ENCODE peak calls at places on chromosomes 2 and 18, in five cellular contexts. I is GOT3; D is naive B cell; U is mesendoderm; M is activated CD8-positive, alpha-beta memory T cell treated with anti-CD3 and anti-CD28 coated beads for 48 hours. S is an unnamed sample.

GRCh38 chr2:165889158-165889557 is 64.4 kb downstream of the TTC21B start:
- DNase-seq in I (no peak), D (no peak), U (no peak), M (no peak), S (no peak)

GRCh38 chr18:1542230-1542774 is 637.6 kb downstream of the ADCYAP1 start:
- DNase-seq in I (no peak), D (no peak), U (no peak), M (no peak), S (no peak)

GRCh38 chr18:13313006-13313661 is 94.6 kb downstream of the LDLRAD4 start:
- DNase-seq in I (no peak), D (no peak), U (no peak), M (no peak), S (no peak)

GRCh38 chr2:144233226-144234114 is 286.4 kb downstream of the ZEB2 start:
- DNase-seq in I (no peak), D (no peak), U (no peak), M (no peak), S (no peak)

GRCh38 chr2:223925106-223925505 is 20.0 kb downstream of the WDFY1 start:
- DNase-seq in I (no peak), D (no peak), U (no peak), M (no peak), S (no peak)

GRCh38 chr2:196592912-196593881 is 46.3 kb upstream of the CCDC150 start:
- DNase-seq in I (no peak), D (no peak), U (peak; percentile 79), M (no peak), S (no peak)

GRCh38 chr2:215830313-215830712 is 183.0 kb downstream of the MREG start:
- DNase-seq in I (peak; percentile 6), D (no peak), U (no peak), M (no peak), S (no peak)

GRCh38 chr18:53664575-53664974 is 559.9 kb downstream of the MBD2 start:
- DNase-seq in I (no peak), D (no peak), U (no peak), M (no peak), S (no peak)

GRCh38 chr2:219836647-219837177 is 209.3 kb downstream of the SLC4A3 start:
- DNase-seq in I (no peak), D (no peak), U (no peak), M (no peak), S (no peak)

GRCh38 chr2:64260817-64261216 is 116.6 kb upstream of the PELI1 start:
- DNase-seq in I (no peak), D (peak; percentile 72), U (no peak), M (no peak), S (no peak)

GRCh38 chr2:182456784-182457183 is 29.9 kb upstream of the PDE1A start:
- DNase-seq in I (no peak), D (no peak), U (no peak), M (no peak), S (no peak)

GRCh38 chr2:190837417-190837816 is 43.2 kb upstream of the GLS start:
- DNase-seq in I (no peak), D (no peak), U (no peak), M (no peak), S (no peak)

GRCh38 chr2:199302851-199303250 is 154.9 kb downstream of the SATB2 start:
- DNase-seq in I (no peak), D (no peak), U (peak; percentile 7), M (no peak), S (no peak)

GRCh38 chr18:31954349-31954748 is 11.4 kb upstream of the TRAPPC8 start:
- DNase-seq in I (no peak), D (no peak), U (peak; percentile 48), M (no peak), S (no peak)

GRCh38 chr2:65193446-65193845 is 34.2 kb upstream of the ACTR2 start:
- DNase-seq in I (no peak), D (no peak), U (no peak), M (no peak), S (no peak)

GRCh38 chr18:23719634-23720201 is 30.5 kb downstream of the LAMA3 start:
- DNase-seq in I (peak; percentile 7), D (no peak), U (peak; percentile 98), M (no peak), S (peak; percentile 91)

GRCh38 chr18:47746615-47747014 is 183.8 kb downstream of the SMAD2 start:
- DNase-seq in I (no peak), D (no peak), U (no peak), M (no peak), S (no peak)

GRCh38 chr2:176555781-176556180 is 286.5 kb downstream of the MTX2 start:
- DNase-seq in I (no peak), D (no peak), U (no peak), M (no peak), S (no peak)

GRCh38 chr2:196112408-196113039 is 43.9 kb upstream of the DNAH7 start:
- DNase-seq in I (no peak), D (no peak), U (peak; percentile 89), M (no peak), S (no peak)